ENCODE peak calls at places on chromosomes 13 and 19, in ten cellular contexts. Z, G, P, H, L, O, K, T, Q and E are unnamed samples. For H3K4me1, the result is how much of the 10 kb centered on the place peaks cover.

GRCh38 chr13:33284916-33285315 is 639 bp downstream of the STARD13 start:
- DNase-seq in Z (no peak), G (no peak), P (no peak), H (no peak), L (no peak), O (peak), K (no peak), T (no peak), Q (no peak), E (no peak)

GRCh38 chr13:37457594-37457993 is 141.0 kb downstream of the POSTN start:
- DNase-seq in Z (peak), G (no peak), P (no peak), H (no peak), L (no peak), O (no peak), K (no peak), T (no peak), Q (no peak), E (no peak)

GRCh38 chr19:41928754-41929535 is 696 bp upstream of the ERFL start:
- DNase-seq in Z (no peak), G (no peak), P (peak), H (no peak), L (no peak), O (no peak), K (no peak), T (no peak), Q (no peak), E (no peak)

GRCh38 chr19:46288896-46289588 is 7.8 kb upstream of the HIF3A start:
- DNase-seq in Z (peak), G (no peak), P (no peak), H (no peak), L (no peak), O (peak), K (no peak), T (no peak), Q (no peak), E (no peak)

GRCh38 chr19:38701455-38702063 is 42.7 kb downstream of the CAPN12 start:
- DNase-seq in Z (peak), G (no peak), P (peak), H (peak), L (no peak), O (peak), K (no peak), T (no peak), Q (peak), E (no peak)

GRCh38 chr19:47434088-47434487 is 14.8 kb upstream of the MEIS3 start:
- DNase-seq in Z (no peak), G (no peak), P (no peak), H (no peak), L (no peak), O (no peak), K (no peak), T (no peak), Q (no peak), E (no peak)

GRCh38 chr13:27450921-27451461 is 627 bp upstream of the MTIF3 start:
- DNase-seq in Z (peak), G (no peak), P (peak), H (peak), L (no peak), O (peak), K (no peak), T (peak), Q (peak), E (peak)

GRCh38 chr19:5285955-5286354 is 54.7 kb downstream of the PTPRS start:
- DNase-seq in Z (no peak), G (no peak), P (no peak), H (no peak), L (no peak), O (no peak), K (no peak), T (no peak), Q (no peak), E (no peak)

GRCh38 chr13:98824376-98825160 is 72.1 kb upstream of the SLC15A1 start:
- DNase-seq in Z (peak), G (no peak), P (no peak), H (no peak), L (no peak), O (no peak), K (no peak), T (no peak), Q (no peak), E (no peak)

GRCh38 chr13:113449693-113450347 is 3.5 kb downstream of the ADPRHL1 start:
- DNase-seq in Z (no peak), G (no peak), P (no peak), H (peak), L (no peak), O (no peak), K (no peak), T (no peak), Q (peak), E (no peak)

GRCh38 chr13:48125794-48126228 is 30.9 kb upstream of the MED4 start:
- DNase-seq in Z (no peak), G (no peak), P (no peak), H (no peak), L (no peak), O (peak), K (no peak), T (peak), Q (no peak), E (no peak)

GRCh38 chr19:51637362-51637978 is 7.3 kb upstream of the SIGLEC5 start:
- DNase-seq in Z (no peak), G (no peak), P (no peak), H (no peak), L (no peak), O (no peak), K (no peak), T (no peak), Q (no peak), E (no peak)

GRCh38 chr19:55620951-55621672 is 3.3 kb downstream of the ZNF784 start:
- DNase-seq in Z (no peak), G (no peak), P (no peak), H (no peak), L (no peak), O (no peak), K (no peak), T (no peak), Q (no peak), E (no peak)

GRCh38 chr19:6100284-6100915 is 9.9 kb downstream of the RFX2 start:
- DNase-seq in Z (no peak), G (no peak), P (no peak), H (no peak), L (no peak), O (no peak), K (no peak), T (no peak), Q (no peak), E (no peak)

GRCh38 chr13:106617561-106617960 is 49.6 kb upstream of the ARGLU1 start:
- DNase-seq in Z (peak), G (peak), P (no peak), H (no peak), L (no peak), O (peak), K (peak), T (no peak), Q (no peak), E (no peak)

GRCh38 chr13:94701313-94702180 is 10.8 kb downstream of the SOX21 start:
- DNase-seq in Z (no peak), G (no peak), P (no peak), H (no peak), L (no peak), O (no peak), K (peak), T (no peak), Q (no peak), E (no peak)

GRCh38 chr13:77579971-77580370 is 44.5 kb downstream of the SCEL start:
- DNase-seq in Z (no peak), G (no peak), P (no peak), H (no peak), L (no peak), O (no peak), K (no peak), T (no peak), Q (no peak), E (no peak)

DNA sequence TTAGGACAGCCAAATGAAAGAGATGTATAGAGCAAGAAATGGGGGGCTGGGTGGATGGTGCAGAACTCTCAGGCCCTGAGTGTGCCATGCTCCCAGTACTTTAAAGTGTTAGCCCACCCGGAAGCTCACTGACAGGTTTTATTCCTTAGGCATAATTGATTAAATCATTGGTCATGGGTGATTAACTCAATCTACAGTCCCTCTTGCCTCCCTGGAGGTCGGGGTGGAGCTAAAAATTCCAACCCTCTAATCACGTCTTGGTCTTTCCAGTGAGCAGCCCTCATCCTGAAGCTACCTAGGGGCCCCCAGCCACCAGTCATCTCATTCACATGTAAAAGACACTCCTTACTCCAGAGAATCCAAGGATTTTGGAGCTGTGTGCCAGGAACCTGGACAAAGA is 9.8 kb upstream of the LEUTX start:
- DNase-seq in Z (no peak), G (no peak), P (no peak), H (no peak), L (no peak), O (no peak), K (no peak), T (no peak), Q (no peak), E (no peak)
- H3K4me1 ChIP-seq in Z (under half), G (under half), P (under half), H (under half), L (under half), O (under half), K (under half), T (under half), Q (under half), E (under half)

DNA sequence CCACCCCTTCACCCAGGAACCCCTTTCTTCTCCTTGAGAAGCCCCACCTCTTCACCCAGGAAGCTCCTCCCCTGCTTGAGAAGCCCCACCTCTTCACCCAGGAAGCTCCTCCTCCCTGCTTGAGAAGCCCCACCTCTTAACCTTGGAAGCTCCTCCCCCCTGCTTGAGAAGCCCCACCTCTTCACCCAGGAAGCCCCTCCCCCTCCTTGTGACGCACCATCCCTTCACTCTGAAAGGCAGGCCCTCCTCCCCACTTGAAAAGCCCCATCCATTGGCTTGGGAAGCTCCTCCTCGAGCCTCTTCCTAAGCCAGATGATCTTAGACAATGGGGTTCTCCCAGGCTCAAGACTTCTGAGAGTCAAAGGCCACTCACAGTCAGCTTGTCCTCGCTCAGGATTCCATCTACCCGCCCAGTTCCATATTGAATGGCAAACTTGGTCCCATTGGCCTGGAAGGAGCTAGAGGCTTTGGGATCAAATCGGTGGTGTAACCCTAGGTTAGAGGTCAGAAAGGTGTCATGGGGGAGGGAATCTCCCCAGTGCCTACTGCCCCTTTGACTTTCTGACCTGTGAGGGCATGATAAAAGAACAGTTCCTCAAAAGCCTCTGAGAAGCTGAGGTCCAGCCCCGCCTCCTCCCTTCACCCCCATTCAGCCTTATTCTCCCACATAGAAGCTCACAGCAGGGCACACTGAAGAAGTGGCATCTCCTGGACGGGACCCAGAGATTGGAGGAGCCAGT is 4.0 kb downstream of the NAPSA start:
- DNase-seq in Z (no peak), G (no peak), P (no peak), H (no peak), L (no peak), O (no peak), K (no peak), T (no peak), Q (no peak), E (no peak)
- H3K4me1 ChIP-seq in Z (under half), G (under half), P (under half), H (under half), L (under half), O (under half), K (under half), T (under half), Q (under half), E (under half)

GRCh38 chr13:100513987-100514670 is 74.5 kb downstream of the GGACT start:
- DNase-seq in Z (no peak), G (no peak), P (no peak), H (no peak), L (no peak), O (peak), K (peak), T (no peak), Q (no peak), E (no peak)
- H3K4me1 ChIP-seq in Z (under half), G (under half), P (under half), H (under half), L (under half), O (under half), K (under half), T (under half), Q (under half), E (under half)

DNA sequence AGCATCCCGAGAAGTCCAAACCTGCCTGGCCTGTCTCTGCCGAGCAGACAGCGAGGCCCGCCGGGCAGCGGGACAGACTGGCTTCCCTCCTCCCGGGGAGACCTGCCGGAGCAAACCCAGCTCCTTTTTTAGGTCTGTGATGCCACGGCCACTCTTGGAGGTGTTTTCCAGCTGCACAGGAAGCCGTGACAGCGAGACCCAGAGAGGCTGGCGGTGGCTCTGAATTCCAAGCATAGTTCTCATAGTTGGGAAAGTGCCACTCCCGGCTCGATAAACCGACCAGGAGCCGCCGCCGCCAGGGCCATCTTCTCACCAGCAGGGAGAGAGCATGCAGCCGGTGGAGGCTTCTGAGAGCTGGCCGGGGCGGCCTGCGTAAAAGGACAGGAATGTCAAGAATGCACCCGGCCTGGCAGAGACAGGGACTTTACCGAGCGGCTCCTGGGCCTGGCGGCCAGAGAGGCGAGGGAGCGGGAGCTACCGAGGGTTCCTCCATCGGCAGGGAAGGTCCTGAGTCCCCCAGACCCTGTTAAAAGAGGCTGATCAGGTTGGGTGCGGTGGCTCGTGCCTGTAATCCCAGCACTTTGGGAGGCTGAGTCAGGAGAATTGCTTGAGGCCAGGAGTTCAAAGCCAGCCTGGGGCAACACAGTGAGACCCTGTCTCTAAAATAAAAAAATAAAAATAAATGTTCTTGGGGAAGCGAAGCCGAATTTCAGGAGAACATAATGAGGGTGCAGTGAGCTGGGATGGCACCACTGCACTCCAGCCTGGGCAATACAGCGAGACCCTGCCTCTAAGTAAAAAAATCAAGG is 64.9 kb downstream of the GADD45B start:
- DNase-seq in Z (peak), G (peak), P (peak), H (peak), L (peak), O (peak), K (peak), T (peak), Q (peak), E (no peak)
- H3K4me1 ChIP-seq in Z (under half), G (under half), P (under half), H (under half), L (half or more), O (under half), K (under half), T (under half), Q (half or more), E (under half)

GRCh38 chr19:44803442-44804428 is 5.2 kb upstream of the BCAM start:
- DNase-seq in Z (no peak), G (no peak), P (no peak), H (no peak), L (no peak), O (no peak), K (no peak), T (no peak), Q (no peak), E (no peak)
- H3K4me1 ChIP-seq in Z (under half), G (under half), P (under half), H (under half), L (under half), O (under half), K (under half), T (under half), Q (under half), E (under half)

GRCh38 chr19:2179095-2179494 is 15.4 kb downstream of the DOT1L start:
- DNase-seq in Z (no peak), G (no peak), P (no peak), H (no peak), L (no peak), O (no peak), K (no peak), T (no peak), Q (no peak), E (no peak)
- H3K4me1 ChIP-seq in Z (under half), G (under half), P (under half), H (under half), L (under half), O (under half), K (under half), T (under half), Q (under half), E (under half)

GRCh38 chr13:75419656-75420055 is 62.3 kb downstream of the TBC1D4 start:
- DNase-seq in Z (no peak), G (no peak), P (no peak), H (no peak), L (no peak), O (no peak), K (no peak), T (no peak), Q (no peak), E (no peak)
- H3K4me1 ChIP-seq in Z (under half), G (under half), P (under half), H (under half), L (under half), O (under half), K (under half), T (under half), Q (under half), E (under half)

DNA sequence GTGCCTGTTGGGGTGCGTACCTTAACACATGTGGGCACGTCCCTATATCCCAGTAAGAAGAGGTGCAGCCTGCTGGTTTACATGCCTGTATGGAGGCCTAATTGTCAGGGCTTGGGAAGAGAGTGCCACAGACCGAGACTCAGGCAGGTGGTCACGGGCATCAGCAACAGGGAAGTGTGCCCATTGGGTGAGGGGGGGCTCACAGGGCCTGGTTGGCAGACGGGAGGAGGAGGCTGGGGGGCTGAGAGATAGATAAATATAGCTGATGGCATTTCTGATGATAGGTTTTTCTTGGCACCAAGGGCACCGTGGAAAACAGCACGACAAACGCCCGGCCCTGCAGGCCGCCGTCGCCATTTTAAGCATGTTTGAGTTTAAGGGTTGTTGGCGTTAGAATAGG is 37.6 kb downstream of the NFIX start:
- DNase-seq in Z (no peak), G (no peak), P (no peak), H (no peak), L (no peak), O (no peak), K (no peak), T (no peak), Q (no peak), E (no peak)
- H3K4me1 ChIP-seq in Z (under half), G (under half), P (under half), H (half or more), L (half or more), O (under half), K (under half), T (half or more), Q (half or more), E (under half)

GRCh38 chr13:51833980-51834379 is 11.0 kb downstream of the TMEM272 start:
- DNase-seq in Z (no peak), G (no peak), P (no peak), H (no peak), L (no peak), O (no peak), K (peak), T (no peak), Q (no peak), E (no peak)
- H3K4me1 ChIP-seq in Z (under half), G (under half), P (under half), H (under half), L (under half), O (under half), K (under half), T (under half), Q (under half), E (under half)